ENCODE peak calls at places on chromosomes 5 and 9, in five cellular contexts. G is NT2/D1, C is GM23248, H is adipocyte, L is DND-41. P is an unnamed sample. For H3K36me3, the result is how much of the 10 kb centered on the place peaks cover.

GRCh38 chr9:110712955-110713354 is 44.4 kb downstream of the MUSK start:
- DNase-seq in H (no peak), C (peak), G (no peak), L (no peak), P (no peak)

GRCh38 chr9:34907044-34907443 is 51.0 kb upstream of the PHF24 start:
- DNase-seq in L (no peak), C (no peak), H (no peak), G (peak), P (no peak)

GRCh38 chr5:116492016-116492623 is 82.5 kb downstream of the SEMA6A start:
- DNase-seq in G (no peak), C (peak), L (peak), H (peak), P (no peak)

GRCh38 chr9:14515564-14516198 is 177.6 kb downstream of the ZDHHC21 start:
- DNase-seq in L (no peak), G (peak), H (no peak), C (no peak), P (peak)

GRCh38 chr5:108884736-108885135 is 137.0 kb downstream of the FER start:
- DNase-seq in G (no peak), C (peak), L (no peak), H (peak), P (no peak)

GRCh38 chr5:79508354-79508753 is 5.6 kb downstream of the HOMER1 start:
- DNase-seq in L (no peak), H (no peak), C (no peak), G (no peak), P (no peak)

GRCh38 chr9:77449177-77450092 is 198.7 kb downstream of the GNA14 start:
- DNase-seq in H (peak), L (no peak), G (no peak), C (peak), P (no peak)

GRCh38 chr9:73042155-73042554 is 89.3 kb upstream of the ALDH1A1 start:
- DNase-seq in C (peak), H (peak), L (no peak), G (no peak), P (no peak)

GRCh38 chr5:1134478-1134877 is 22.6 kb upstream of the SLC12A7 start:
- DNase-seq in C (no peak), G (no peak), H (no peak), L (no peak), P (no peak)

GRCh38 chr5:131589510-131590348 is 45.3 kb downstream of the RAPGEF6 start:
- DNase-seq in L (peak), H (peak), G (peak), C (peak), P (no peak)

GRCh38 chr5:111461261-111461671 is 51.1 kb downstream of the STARD4 start:
- DNase-seq in C (peak), L (no peak), G (peak), H (peak), P (no peak)

GRCh38 chr9:93635186-93636107 is 59.1 kb downstream of the PHF2 start:
- DNase-seq in C (no peak), G (no peak), L (no peak), H (no peak), P (no peak)

GRCh38 chr9:5843450-5844249 is 10.7 kb upstream of the ERMP1 start:
- DNase-seq in H (peak), G (no peak), L (no peak), C (no peak), P (peak)

GRCh38 chr9:130659699-130660248 is 4.6 kb upstream of the PRDM12 start:
- DNase-seq in H (peak), L (no peak), C (no peak), G (no peak), P (no peak)

GRCh38 chr5:115179068-115179958 is 9.6 kb upstream of the TRIM36 start:
- DNase-seq in G (no peak), L (no peak), H (peak), C (peak), P (peak)

GRCh38 chr5:31361234-31361633 is 167.7 kb downstream of the CDH6 start:
- DNase-seq in L (no peak), C (peak), H (peak), G (no peak), P (no peak)

GRCh38 chr5:143791848-143792701 is 19.9 kb upstream of the HMHB1 start:
- DNase-seq in C (no peak), H (no peak), G (no peak), L (no peak), P (no peak)

GRCh38 chr5:148268556-148268955 is at the start of gene SPINK13:
- DNase-seq in H (peak), C (peak), G (no peak), L (no peak), P (no peak)

GRCh38 chr5:167816354-167816753 is 475.1 kb upstream of the WWC1 start:
- DNase-seq in C (peak), L (no peak), H (peak), G (no peak), P (no peak)

GRCh38 chr5:30607301-30607700 is 586.2 kb upstream of the CDH6 start:
- DNase-seq in C (no peak), H (no peak), G (peak), L (no peak), P (no peak)

GRCh38 chr5:96115467-96115812 is 153.8 kb upstream of the ELL2 start:
- DNase-seq in H (no peak), L (no peak), G (no peak), C (no peak), P (no peak)

GRCh38 chr9:19102181-19102630 is 498 bp downstream of the HAUS6 start:
- DNase-seq in G (no peak), H (peak), C (peak), L (peak), P (peak)

GRCh38 chr5:148882332-148882731 is 55.9 kb downstream of the ADRB2 start:
- DNase-seq in C (no peak), H (no peak), G (no peak), L (no peak), P (no peak)

GRCh38 chr9:24832307-24832706 is 286.6 kb upstream of the IZUMO3 start:
- DNase-seq in C (no peak), G (peak), L (no peak), H (peak), P (no peak)

GRCh38 chr5:173420108-173420507 is 91.9 kb upstream of the STC2 start:
- DNase-seq in C (peak), H (no peak), G (no peak), L (no peak), P (no peak)

GRCh38 chr9:133712221-133713100 is 25.7 kb downstream of the SARDH start:
- DNase-seq in C (no peak), H (no peak), L (no peak), G (no peak), P (peak)

GRCh38 chr5:119312403-119312802 is 43.4 kb upstream of the TNFAIP8 start:
- DNase-seq in H (no peak), G (no peak), C (no peak), L (no peak), P (no peak)

GRCh38 chr5:3858524-3858923 is 262.9 kb downstream of the IRX1 start:
- DNase-seq in L (peak), C (no peak), G (no peak), H (no peak), P (no peak)

GRCh38 chr5:126492939-126493338 is 69.7 kb downstream of the GRAMD2B start:
- DNase-seq in H (no peak), G (no peak), C (no peak), L (no peak), P (no peak)

GRCh38 chr9:110655723-110656641 is 12.6 kb upstream of the MUSK start:
- DNase-seq in L (no peak), C (peak), G (no peak), H (peak), P (peak)

GRCh38 chr9:6076856-6077255 is 61.4 kb upstream of the RANBP6 start:
- DNase-seq in C (peak), G (no peak), H (no peak), L (no peak), P (no peak)

GRCh38 chr5:77630246-77631165 is 8.0 kb downstream of the OTP start:
- DNase-seq in C (peak), L (no peak), H (peak), G (no peak), P (peak)

GRCh38 chr5:96703384-96703910 is 41.3 kb downstream of the CAST start:
- DNase-seq in H (peak), G (no peak), L (no peak), C (peak), P (no peak)

GRCh38 chr5:180785794-180786221 is 16.8 kb downstream of the MGAT1 start:
- DNase-seq in L (no peak), H (peak), G (peak), C (peak), P (peak)

GRCh38 chr9:133731876-133732321 is 6.3 kb downstream of the SARDH start:
- DNase-seq in C (peak), G (no peak), H (peak), L (no peak), P (peak)

GRCh38 chr5:138179277-138179857 is 455 bp downstream of the KIF20A start:
- DNase-seq in H (no peak), L (peak), C (peak), G (no peak), P (no peak)

GRCh38 chr9:27945386-27945785 is 372.1 kb upstream of the C9orf72 start:
- DNase-seq in L (no peak), C (peak), G (no peak), H (no peak), P (no peak)

GRCh38 chr5:141514330-141515111 is 25.6 kb downstream of the PCDHGC5 start:
- DNase-seq in L (no peak), G (no peak), H (peak), C (peak), P (no peak)

GRCh38 chr5:146337264-146337904 is 1.3 kb upstream of the POU4F3 start:
- DNase-seq in L (no peak), H (no peak), G (no peak), C (no peak), P (no peak)

GRCh38 chr9:129270205-129270604 is 92.1 kb upstream of the IER5L start:
- DNase-seq in H (no peak), C (no peak), G (no peak), L (no peak), P (peak)
- H3K4me3 ChIP-seq in H (no peak), C (no peak), G (no peak), L (no peak), P (no peak)

GRCh38 chr5:172380261-172380991 is 73.9 kb downstream of the SH3PXD2B start:
- DNase-seq in H (no peak), C (no peak), L (no peak), G (no peak), P (no peak)
- H3K36me3 ChIP-seq in H (half or more), C (under half), L (under half), G (half or more), P (under half)

GRCh38 chr9:121319394-121319780 is 50.7 kb downstream of the STOM start:
- DNase-seq in C (no peak), H (no peak), L (no peak), G (no peak), P (no peak)

GRCh38 chr9:121316852-121317373 is 49.0 kb downstream of the GSN start:
- DNase-seq in G (no peak), C (no peak), L (no peak), H (no peak), P (no peak)

GRCh38 chr9:121317737-121318630 is 50.0 kb downstream of the GSN start:
- DNase-seq in H (no peak), L (no peak), C (peak), G (no peak), P (no peak)

GRCh38 chr9:121321039-121321503 is 49.0 kb downstream of the STOM start:
- DNase-seq in G (no peak), H (no peak), C (no peak), L (peak), P (no peak)

DNA sequence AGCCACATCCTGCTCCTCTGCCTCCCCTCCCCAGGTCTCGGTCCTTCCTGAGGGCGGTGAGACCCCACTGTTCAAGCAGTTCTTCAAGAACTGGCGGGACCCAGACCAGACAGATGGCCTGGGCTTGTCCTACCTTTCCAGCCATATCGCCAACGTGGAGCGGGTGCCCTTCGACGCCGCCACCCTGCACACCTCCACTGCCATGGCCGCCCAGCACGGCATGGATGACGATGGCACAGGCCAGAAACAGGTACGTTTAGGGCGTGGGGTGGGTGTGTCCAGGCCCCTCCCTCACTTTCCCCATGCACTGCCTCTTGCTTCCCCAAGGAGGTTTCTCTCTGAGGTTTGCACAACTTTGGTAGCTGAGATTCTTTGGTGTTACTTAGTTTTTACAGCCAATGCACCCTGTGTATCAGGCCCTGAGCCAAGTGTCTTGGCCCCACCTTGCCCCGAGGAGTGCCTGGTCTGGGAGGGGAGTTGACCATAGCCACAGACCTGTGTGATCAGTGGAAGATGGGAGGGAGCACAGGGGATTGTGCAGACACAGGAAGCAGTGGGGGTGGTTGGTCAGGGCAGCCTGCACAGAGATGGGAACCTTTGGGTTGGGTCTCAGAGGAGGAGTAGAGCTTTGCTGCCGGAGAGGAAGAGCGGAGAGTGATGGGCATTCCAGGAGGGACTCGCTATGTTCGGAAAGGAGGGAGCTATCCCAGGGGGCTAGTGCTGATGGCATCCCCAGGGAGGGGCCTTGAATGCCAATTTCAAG is 50.9 kb downstream of the GSN start:
- DNase-seq in H (no peak), C (no peak), L (no peak), G (no peak), P (no peak)
- H3K9ac ChIP-seq in H (peak), C (no peak), L (no peak), G (no peak), P (no peak)

GRCh38 chr9:135036861-135037465 is 50.5 kb upstream of the OLFM1 start:
- DNase-seq in G (no peak), C (no peak), L (no peak), H (no peak), P (no peak)
- H3K4me3 ChIP-seq in G (no peak), C (no peak), L (no peak), H (no peak), P (no peak)

GRCh38 chr9:136517950-136518349 is 27.9 kb downstream of the NOTCH1 start:
- DNase-seq in H (no peak), G (no peak), L (no peak), C (no peak), P (no peak)
- H3K36me3 ChIP-seq in H (under half), G (half or more), L (half or more), C (under half), P (under half)

GRCh38 chr9:89467278-89467625 is 30.7 kb downstream of the SEMA4D start:
- DNase-seq in G (no peak), L (no peak), C (no peak), H (no peak), P (no peak)
- H3K9ac ChIP-seq in G (no peak), L (no peak), C (no peak), H (no peak), P (no peak)

DNA sequence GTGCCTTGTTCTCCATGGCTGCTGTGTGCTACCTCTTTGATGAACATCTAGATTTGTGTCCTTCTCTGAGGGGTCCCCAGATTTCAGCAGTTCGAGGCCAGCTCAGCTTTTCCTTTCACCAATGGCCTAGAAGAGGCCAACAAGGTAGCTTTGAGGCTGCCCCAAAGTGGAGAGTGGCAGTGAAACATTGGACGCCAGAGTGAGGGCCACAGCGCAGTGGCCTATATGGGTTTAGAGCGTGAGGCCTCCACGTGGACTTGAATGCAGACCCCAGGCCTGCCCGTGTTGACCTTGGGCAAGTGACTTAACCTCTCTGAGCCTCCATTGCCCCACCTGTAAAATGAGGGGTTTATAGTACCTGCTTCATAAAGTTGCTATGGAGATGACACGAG is 11.8 kb downstream of the MYOZ3 start:
- DNase-seq in G (no peak), C (no peak), H (no peak), L (no peak), P (no peak)
- H3K4me3 ChIP-seq in G (peak), C (peak), H (peak), L (peak), P (peak)

DNA sequence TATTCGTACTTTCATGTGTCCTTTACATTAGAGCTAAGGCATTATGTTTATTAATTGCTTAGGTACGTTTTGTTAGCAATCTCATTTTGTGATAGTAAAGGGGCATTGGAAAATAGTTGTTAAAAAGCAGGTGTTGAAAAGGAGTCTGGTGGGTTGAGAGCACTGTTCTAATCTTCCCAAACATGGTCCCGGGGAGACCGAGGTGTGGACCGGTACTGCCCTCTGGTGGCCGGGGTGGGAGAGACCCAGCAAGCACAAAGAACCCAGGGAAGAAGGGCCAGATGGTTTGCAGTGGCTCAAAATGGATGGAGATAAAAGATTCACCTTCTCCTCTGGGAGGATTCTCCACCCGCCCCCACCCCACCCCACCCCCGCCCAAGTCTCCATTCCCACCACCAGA is 26.1 kb downstream of the IDNK start:
- DNase-seq in H (peak), G (peak), C (peak), L (peak), P (no peak)
- H3K36me3 ChIP-seq in H (half or more), G (half or more), C (under half), L (under half), P (under half)

GRCh38 chr5:39452846-39453245 is 28.1 kb upstream of the DAB2 start:
- DNase-seq in C (peak), H (peak), L (no peak), G (no peak), P (no peak)
- H3K9ac ChIP-seq in C (no peak), H (no peak), L (no peak), G (no peak), P (no peak)

GRCh38 chr5:161548472-161549094 is 2.1 kb upstream of the GABRB2 start:
- DNase-seq in G (no peak), C (peak), L (no peak), H (no peak), P (no peak)
- H3K4me3 ChIP-seq in G (peak), C (no peak), L (no peak), H (no peak), P (peak)